ENCODE peak calls at places on chromosomes 3 and 15, in nine cellular contexts. One of them, this sample, is unnamed.

GRCh38 chr3:106272302-106272701 is 403.5 kb upstream of the CBLB start:
- DNase-seq in mesenteric fat pad: no peak
- DNase-seq in iris pigment epithelial cell: no peak
- DNase-seq in ACHN: no peak
- DNase-seq in HTR-8/SVneo: no peak
- DNase-seq in A172: no peak
- DNase-seq in stimulated activated CD8-positive, alpha-beta memory T cell treated with anti-CD3 and anti-CD28 coated beads, Interleukin-7, amount 100 ng/mL, for 1 hour: no peak
- DNase-seq in esophagus squamous epithelium: no peak
- DNase-seq in hippocampal formation: no peak
- DNase-seq in this sample: no peak

GRCh38 chr3:182637350-182638197 is 155.7 kb upstream of the ATP11B start:
- DNase-seq in ACHN: no peak
- DNase-seq in esophagus squamous epithelium: no peak
- DNase-seq in HTR-8/SVneo: no peak
- DNase-seq in A172: no peak
- DNase-seq in mesenteric fat pad: no peak
- DNase-seq in stimulated activated CD8-positive, alpha-beta memory T cell treated with anti-CD3 and anti-CD28 coated beads, Interleukin-7, amount 100 ng/mL, for 1 hour: no peak
- DNase-seq in iris pigment epithelial cell: no peak
- DNase-seq in hippocampal formation: no peak
- DNase-seq in this sample: no peak

GRCh38 chr15:50676799-50677483 is 9.7 kb downstream of the TRPM7 start:
- DNase-seq in hippocampal formation: no peak
- DNase-seq in HTR-8/SVneo: peak; percentile 26
- DNase-seq in mesenteric fat pad: no peak
- DNase-seq in stimulated activated CD8-positive, alpha-beta memory T cell treated with anti-CD3 and anti-CD28 coated beads, Interleukin-7, amount 100 ng/mL, for 1 hour: no peak
- DNase-seq in iris pigment epithelial cell: peak; percentile 80
- DNase-seq in esophagus squamous epithelium: no peak
- DNase-seq in A172: peak; percentile 80
- DNase-seq in ACHN: peak; percentile 73
- DNase-seq in this sample: no peak

GRCh38 chr15:40766906-40767837 is 2.6 kb upstream of the C15orf62 start:
- DNase-seq in mesenteric fat pad: no peak
- DNase-seq in esophagus squamous epithelium: no peak
- DNase-seq in A172: peak; percentile 81
- DNase-seq in iris pigment epithelial cell: peak; percentile 64
- DNase-seq in ACHN: peak; percentile 63
- DNase-seq in stimulated activated CD8-positive, alpha-beta memory T cell treated with anti-CD3 and anti-CD28 coated beads, Interleukin-7, amount 100 ng/mL, for 1 hour: no peak
- DNase-seq in hippocampal formation: no peak
- DNase-seq in HTR-8/SVneo: no peak
- DNase-seq in this sample: no peak

GRCh38 chr3:30228302-30228631 is 378.1 kb upstream of the TGFBR2 start:
- DNase-seq in HTR-8/SVneo: no peak
- DNase-seq in A172: no peak
- DNase-seq in esophagus squamous epithelium: no peak
- DNase-seq in stimulated activated CD8-positive, alpha-beta memory T cell treated with anti-CD3 and anti-CD28 coated beads, Interleukin-7, amount 100 ng/mL, for 1 hour: no peak
- DNase-seq in ACHN: no peak
- DNase-seq in iris pigment epithelial cell: no peak
- DNase-seq in hippocampal formation: no peak
- DNase-seq in mesenteric fat pad: no peak
- DNase-seq in this sample: no peak

GRCh38 chr15:71495381-71495780 is 315.0 kb upstream of the NR2E3 start:
- DNase-seq in iris pigment epithelial cell: no peak
- DNase-seq in HTR-8/SVneo: no peak
- DNase-seq in A172: no peak
- DNase-seq in stimulated activated CD8-positive, alpha-beta memory T cell treated with anti-CD3 and anti-CD28 coated beads, Interleukin-7, amount 100 ng/mL, for 1 hour: no peak
- DNase-seq in hippocampal formation: no peak
- DNase-seq in ACHN: no peak
- DNase-seq in mesenteric fat pad: no peak
- DNase-seq in esophagus squamous epithelium: no peak
- DNase-seq in this sample: no peak

GRCh38 chr3:115062009-115062408 is 85.1 kb downstream of the ZBTB20 start:
- DNase-seq in HTR-8/SVneo: no peak
- DNase-seq in esophagus squamous epithelium: no peak
- DNase-seq in iris pigment epithelial cell: no peak
- DNase-seq in hippocampal formation: peak; percentile 79
- DNase-seq in A172: no peak
- DNase-seq in ACHN: no peak
- DNase-seq in mesenteric fat pad: no peak
- DNase-seq in stimulated activated CD8-positive, alpha-beta memory T cell treated with anti-CD3 and anti-CD28 coated beads, Interleukin-7, amount 100 ng/mL, for 1 hour: no peak
- DNase-seq in this sample: no peak

GRCh38 chr3:186536883-186537553 is 7.2 kb downstream of the CRYGS start:
- DNase-seq in ACHN: no peak
- DNase-seq in iris pigment epithelial cell: peak; percentile 34
- DNase-seq in mesenteric fat pad: no peak
- DNase-seq in hippocampal formation: no peak
- DNase-seq in A172: peak; percentile 16
- DNase-seq in HTR-8/SVneo: no peak
- DNase-seq in stimulated activated CD8-positive, alpha-beta memory T cell treated with anti-CD3 and anti-CD28 coated beads, Interleukin-7, amount 100 ng/mL, for 1 hour: no peak
- DNase-seq in esophagus squamous epithelium: no peak
- DNase-seq in this sample: no peak

GRCh38 chr15:64916365-64916764 is 4.7 kb downstream of the ANKDD1A start:
- DNase-seq in HTR-8/SVneo: no peak
- DNase-seq in hippocampal formation: no peak
- DNase-seq in ACHN: no peak
- DNase-seq in stimulated activated CD8-positive, alpha-beta memory T cell treated with anti-CD3 and anti-CD28 coated beads, Interleukin-7, amount 100 ng/mL, for 1 hour: no peak
- DNase-seq in mesenteric fat pad: no peak
- DNase-seq in esophagus squamous epithelium: no peak
- DNase-seq in A172: no peak
- DNase-seq in iris pigment epithelial cell: no peak
- DNase-seq in this sample: no peak

This sample was measured in esophagus muscularis mucosa.